ENCODE peak calls at places on chromosome 3, in five cellular contexts. One of them, this sample, is unnamed.

GRCh38 chr3:176431986-176432385 is 765.3 kb downstream of the TBL1XR1 start:
- DNase-seq in psoas muscle: no peak
- DNase-seq in GM20000: no peak
- DNase-seq in DMS153: no peak
- DNase-seq in ACHN: no peak
- DNase-seq in this sample: no peak

GRCh38 chr3:181252626-181253025 is 263.1 kb upstream of the DNAJC19 start:
- DNase-seq in psoas muscle: no peak
- DNase-seq in GM20000: no peak
- DNase-seq in DMS153: peak
- DNase-seq in ACHN: no peak
- DNase-seq in this sample: no peak

GRCh38 chr3:86969500-86970189 is 21.3 kb downstream of the VGLL3 start:
- DNase-seq in psoas muscle: no peak
- DNase-seq in GM20000: peak
- DNase-seq in DMS153: no peak
- DNase-seq in ACHN: peak
- DNase-seq in this sample: peak

GRCh38 chr3:98532275-98532637 is 478 bp downstream of the GPR15 start:
- DNase-seq in psoas muscle: no peak
- DNase-seq in GM20000: no peak
- DNase-seq in DMS153: no peak
- DNase-seq in ACHN: no peak
- DNase-seq in this sample: no peak

GRCh38 chr3:70621451-70621850 is 309.0 kb upstream of the MDFIC2 start:
- DNase-seq in psoas muscle: no peak
- DNase-seq in GM20000: no peak
- DNase-seq in DMS153: no peak
- DNase-seq in ACHN: no peak
- DNase-seq in this sample: no peak

GRCh38 chr3:31213869-31214486 is 318.7 kb upstream of the STT3B start:
- DNase-seq in psoas muscle: no peak
- DNase-seq in GM20000: peak
- DNase-seq in DMS153: no peak
- DNase-seq in ACHN: no peak
- DNase-seq in this sample: peak

GRCh38 chr3:85821130-85821756 is 862.5 kb downstream of the CADM2 start:
- DNase-seq in psoas muscle: no peak
- DNase-seq in GM20000: peak
- DNase-seq in DMS153: peak
- DNase-seq in ACHN: peak
- DNase-seq in this sample: peak

GRCh38 chr3:31252216-31253185 is 280.2 kb upstream of the STT3B start:
- DNase-seq in psoas muscle: no peak
- DNase-seq in GM20000: no peak
- DNase-seq in DMS153: no peak
- DNase-seq in ACHN: no peak
- DNase-seq in this sample: no peak

GRCh38 chr3:146814601-146815315 is 209.6 kb upstream of the PLSCR5 start:
- DNase-seq in psoas muscle: no peak
- DNase-seq in GM20000: no peak
- DNase-seq in DMS153: no peak
- DNase-seq in ACHN: no peak
- DNase-seq in this sample: no peak

GRCh38 chr3:122493296-122493695 is 21.4 kb downstream of the KPNA1 start:
- DNase-seq in psoas muscle: no peak
- DNase-seq in GM20000: no peak
- DNase-seq in DMS153: no peak
- DNase-seq in ACHN: no peak
- DNase-seq in this sample: no peak

GRCh38 chr3:183560607-183561006 is 5.1 kb upstream of the KLHL6 start:
- DNase-seq in psoas muscle: no peak
- DNase-seq in GM20000: peak
- DNase-seq in DMS153: no peak
- DNase-seq in ACHN: peak
- DNase-seq in this sample: no peak

GRCh38 chr3:173553635-173554280 is 156.2 kb downstream of the NLGN1 start:
- DNase-seq in psoas muscle: no peak
- DNase-seq in GM20000: no peak
- DNase-seq in DMS153: peak
- DNase-seq in ACHN: peak
- DNase-seq in this sample: no peak

GRCh38 chr3:126711361-126711760 is 7.3 kb downstream of the CHCHD6 start:
- DNase-seq in psoas muscle: no peak
- DNase-seq in GM20000: no peak
- DNase-seq in DMS153: no peak
- DNase-seq in ACHN: no peak
- DNase-seq in this sample: no peak

GRCh38 chr3:146250449-146251382 is at the start of gene PLSCR4:
- DNase-seq in psoas muscle: peak
- DNase-seq in GM20000: peak
- DNase-seq in DMS153: peak
- DNase-seq in ACHN: peak
- DNase-seq in this sample: no peak

GRCh38 chr3:13204177-13204581 is 130.9 kb upstream of the IQSEC1 start:
- DNase-seq in psoas muscle: no peak
- DNase-seq in GM20000: no peak
- DNase-seq in DMS153: no peak
- DNase-seq in ACHN: no peak
- DNase-seq in this sample: no peak

GRCh38 chr3:48715179-48715800 is 1.7 kb downstream of the IP6K2 start:
- DNase-seq in psoas muscle: no peak
- DNase-seq in GM20000: no peak
- DNase-seq in DMS153: no peak
- DNase-seq in ACHN: peak
- DNase-seq in this sample: no peak

GRCh38 chr3:109683746-109684145 is 346.4 kb upstream of the DPPA4 start:
- DNase-seq in psoas muscle: no peak
- DNase-seq in GM20000: no peak
- DNase-seq in DMS153: no peak
- DNase-seq in ACHN: no peak
- DNase-seq in this sample: no peak

GRCh38 chr3:153856932-153857331 is 264.3 kb upstream of the ARHGEF26 start:
- DNase-seq in psoas muscle: no peak
- DNase-seq in GM20000: no peak
- DNase-seq in DMS153: no peak
- DNase-seq in ACHN: no peak
- DNase-seq in this sample: no peak

GRCh38 chr3:127056976-127057375 is 74.1 kb downstream of the PLXNA1 start:
- DNase-seq in psoas muscle: no peak
- DNase-seq in GM20000: no peak
- DNase-seq in DMS153: no peak
- DNase-seq in ACHN: no peak
- DNase-seq in this sample: no peak

GRCh38 chr3:134904796-134905646 is 110.0 kb downstream of the EPHB1 start:
- DNase-seq in psoas muscle: no peak
- DNase-seq in GM20000: no peak
- DNase-seq in DMS153: no peak
- DNase-seq in ACHN: peak
- DNase-seq in this sample: peak

GRCh38 chr3:172577962-172578560 is 54.8 kb upstream of the TNFSF10 start:
- DNase-seq in psoas muscle: no peak
- DNase-seq in GM20000: no peak
- DNase-seq in DMS153: no peak
- DNase-seq in ACHN: no peak
- DNase-seq in this sample: peak

GRCh38 chr3:136171097-136171542 is 25.0 kb downstream of the MSL2 start:
- DNase-seq in psoas muscle: no peak
- DNase-seq in GM20000: no peak
- DNase-seq in DMS153: no peak
- DNase-seq in ACHN: no peak
- DNase-seq in this sample: no peak

GRCh38 chr3:126957776-126958637 is 24.9 kb upstream of the PLXNA1 start:
- DNase-seq in psoas muscle: no peak
- DNase-seq in GM20000: no peak
- DNase-seq in DMS153: no peak
- DNase-seq in ACHN: no peak
- DNase-seq in this sample: no peak

GRCh38 chr3:157436583-157437300 is at the start of gene PTX3:
- DNase-seq in psoas muscle: peak
- DNase-seq in GM20000: peak
- DNase-seq in DMS153: no peak
- DNase-seq in ACHN: peak
- DNase-seq in this sample: no peak

GRCh38 chr3:32215185-32215584 is 23.3 kb upstream of the CMTM8 start:
- DNase-seq in psoas muscle: no peak
- DNase-seq in GM20000: no peak
- DNase-seq in DMS153: no peak
- DNase-seq in ACHN: no peak
- DNase-seq in this sample: no peak

GRCh38 chr3:66712210-66712609 is 211.4 kb upstream of the LRIG1 start:
- DNase-seq in psoas muscle: no peak
- DNase-seq in GM20000: no peak
- DNase-seq in DMS153: no peak
- DNase-seq in ACHN: no peak
- DNase-seq in this sample: no peak